ENCODE peak calls at places on chromosomes 13 and 19, in five cellular contexts. Q, Z, U, E and V are unnamed samples.

GRCh38 chr13:30409911-30410704 is 12.2 kb upstream of the UBE2L5 start:
- DNase-seq in Q (no peak), Z (no peak), U (no peak), E (peak; percentile 85), V (no peak)

GRCh38 chr19:29681422-29682235 is 16.4 kb downstream of the PLEKHF1 start:
- DNase-seq in Q (no peak), Z (no peak), U (no peak), E (no peak), V (no peak)

GRCh38 chr13:81048026-81048461 is 707.1 kb upstream of the SPRY2 start:
- DNase-seq in Q (no peak), Z (no peak), U (no peak), E (no peak), V (no peak)

GRCh38 chr13:33188093-33188882 is 97.3 kb downstream of the STARD13 start:
- DNase-seq in Q (no peak), Z (no peak), U (no peak), E (no peak), V (no peak)

GRCh38 chr13:95354680-95355487 is 53.6 kb upstream of the ABCC4 start:
- DNase-seq in Q (peak; percentile 28), Z (no peak), U (no peak), E (no peak), V (no peak)

GRCh38 chr13:36332986-36333385 is 13.2 kb downstream of the SPART start:
- DNase-seq in Q (no peak), Z (no peak), U (no peak), E (no peak), V (no peak)

GRCh38 chr13:98150836-98151489 is 8.1 kb downstream of the FARP1 start:
- DNase-seq in Q (no peak), Z (no peak), U (no peak), E (no peak), V (no peak)

GRCh38 chr19:18780631-18781030 is 10.5 kb downstream of the COMP start:
- DNase-seq in Q (no peak), Z (no peak), U (no peak), E (no peak), V (no peak)

GRCh38 chr19:50969413-50969760 is at the start of gene KLK6:
- DNase-seq in Q (no peak), Z (no peak), U (no peak), E (no peak), V (no peak)

GRCh38 chr19:41302624-41303351 is 7.2 kb upstream of the CCDC97 start:
- DNase-seq in Q (no peak), Z (no peak), U (no peak), E (no peak), V (no peak)

GRCh38 chr19:11978492-11979100 is 13.8 kb downstream of the ZNF763 start:
- DNase-seq in Q (no peak), Z (no peak), U (no peak), E (no peak), V (no peak)

GRCh38 chr13:79692846-79693245 is 211.9 kb downstream of the NDFIP2 start:
- DNase-seq in Q (no peak), Z (no peak), U (no peak), E (no peak), V (no peak)

GRCh38 chr19:32966750-32967149 is 5.0 kb downstream of the CEP89 start:
- DNase-seq in Q (no peak), Z (no peak), U (no peak), E (no peak), V (no peak)

GRCh38 chr19:50703915-50704548 is 15.6 kb downstream of the SHANK1 start:
- DNase-seq in Q (no peak), Z (peak; percentile 16), U (no peak), E (no peak), V (no peak)

GRCh38 chr19:11435833-11436313 is 438 bp downstream of the PRKCSH start:
- DNase-seq in Q (no peak), Z (no peak), U (no peak), E (no peak), V (no peak)

GRCh38 chr13:80312012-80312704 is 28.8 kb downstream of the SPRY2 start:
- DNase-seq in Q (no peak), Z (no peak), U (no peak), E (no peak), V (no peak)

GRCh38 chr13:44086389-44086788 is 206.7 kb downstream of the LACC1 start:
- DNase-seq in Q (no peak), Z (no peak), U (no peak), E (no peak), V (no peak)

GRCh38 chr13:94007072-94007471 is 472.4 kb downstream of the DCT start:
- DNase-seq in Q (no peak), Z (no peak), U (no peak), E (no peak), V (no peak)

GRCh38 chr13:111974065-111974640 is 92.8 kb upstream of the SOX1 start:
- DNase-seq in Q (no peak), Z (no peak), U (no peak), E (no peak), V (no peak)

GRCh38 chr13:48235100-48235813 is 2.3 kb downstream of the ITM2B start:
- DNase-seq in Q (peak; percentile 53), Z (peak; percentile 29), U (peak; percentile 79), E (no peak), V (no peak)

GRCh38 chr13:27783111-27783510 is 9.2 kb upstream of the GSX1 start:
- DNase-seq in Q (no peak), Z (no peak), U (peak; percentile 56), E (no peak), V (no peak)

GRCh38 chr19:6108721-6109633 is 1.3 kb downstream of the RFX2 start:
- DNase-seq in Q (peak; percentile 32), Z (peak; percentile 65), U (peak; percentile 67), E (no peak), V (no peak)

GRCh38 chr13:89227356-89227755 is 1556.2 kb downstream of the SLITRK5 start:
- DNase-seq in Q (no peak), Z (no peak), U (no peak), E (no peak), V (no peak)

GRCh38 chr13:36417328-36417727 is 15.0 kb upstream of the CCNA1 start:
- DNase-seq in Q (no peak), Z (no peak), U (no peak), E (no peak), V (no peak)

GRCh38 chr13:109213714-109214113 is 572.7 kb downstream of the IRS2 start:
- DNase-seq in Q (no peak), Z (no peak), U (no peak), E (no peak), V (no peak)

GRCh38 chr13:29847501-29847983 is 2.9 kb downstream of the UBL3 start:
- DNase-seq in Q (no peak), Z (no peak), U (peak; percentile 60), E (peak; percentile 24), V (no peak)

GRCh38 chr13:23159205-23159586 is 21.6 kb upstream of the SGCG start:
- DNase-seq in Q (no peak), Z (no peak), U (no peak), E (peak; percentile 39), V (no peak)
- TF ChIP-seq CTCF in Q (peak; percentile 11), Z (peak; percentile 48), U (peak; percentile 41), E (peak; percentile 86), V (peak; percentile 67)

DNA sequence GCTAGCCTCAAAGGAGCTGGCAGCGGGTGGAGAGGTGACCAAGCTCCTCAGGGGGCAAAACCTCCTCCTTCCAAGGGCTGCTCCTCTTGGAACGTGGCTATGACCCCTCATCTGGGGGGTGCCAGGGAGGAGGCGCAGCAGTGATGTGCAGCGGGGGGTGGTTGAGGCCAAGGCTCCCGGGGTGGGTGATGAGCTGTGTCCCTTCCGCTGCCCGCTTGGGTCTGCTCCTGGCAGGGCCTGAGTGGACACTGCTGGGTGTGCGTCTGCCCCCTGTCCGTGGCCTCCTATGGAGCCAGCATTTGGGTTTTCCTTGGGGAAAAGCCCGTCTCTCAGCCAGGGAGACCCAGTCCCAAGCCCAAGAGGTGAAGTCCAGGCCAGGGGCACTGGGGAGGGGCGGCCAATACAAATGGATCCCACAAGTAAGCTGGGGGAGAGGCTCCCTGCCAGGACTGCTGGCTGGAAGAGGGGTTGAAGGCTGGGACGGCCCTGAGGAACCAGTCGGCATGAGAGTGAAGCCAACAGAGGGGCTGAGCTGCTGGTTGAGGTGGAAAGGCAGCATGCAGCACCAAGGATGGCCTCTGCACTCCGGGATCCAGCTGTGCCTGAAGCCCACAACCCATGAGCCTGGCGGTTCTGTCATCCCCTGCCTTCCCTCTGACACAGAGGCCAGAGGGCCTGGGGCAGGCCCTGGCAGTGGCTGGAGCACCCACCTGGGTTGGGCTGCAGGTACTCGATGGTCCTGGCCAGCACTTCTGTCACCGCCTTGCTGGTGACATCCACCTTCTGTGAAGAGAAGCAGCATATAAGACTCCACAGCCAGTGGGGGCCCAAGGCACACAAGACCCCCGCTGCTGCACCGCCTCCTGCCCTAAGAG is 22.7 kb downstream of the MPND start:
- DNase-seq in Q (no peak), Z (no peak), U (no peak), E (no peak), V (no peak)
- H3K4me3 ChIP-seq in Q (no peak overlapping the region), Z (no peak overlapping the region), U (no peak overlapping the region), E (no peak overlapping the region), V (no peak overlapping the region)

GRCh38 chr13:52599853-52600603 is 42.2 kb upstream of the HNRNPA1L2 start:
- DNase-seq in Q (no peak), Z (no peak), U (no peak), E (no peak), V (no peak)
- TF ChIP-seq CTCF in Q (no peak), Z (no peak), U (no peak), E (no peak), V (no peak)

DNA sequence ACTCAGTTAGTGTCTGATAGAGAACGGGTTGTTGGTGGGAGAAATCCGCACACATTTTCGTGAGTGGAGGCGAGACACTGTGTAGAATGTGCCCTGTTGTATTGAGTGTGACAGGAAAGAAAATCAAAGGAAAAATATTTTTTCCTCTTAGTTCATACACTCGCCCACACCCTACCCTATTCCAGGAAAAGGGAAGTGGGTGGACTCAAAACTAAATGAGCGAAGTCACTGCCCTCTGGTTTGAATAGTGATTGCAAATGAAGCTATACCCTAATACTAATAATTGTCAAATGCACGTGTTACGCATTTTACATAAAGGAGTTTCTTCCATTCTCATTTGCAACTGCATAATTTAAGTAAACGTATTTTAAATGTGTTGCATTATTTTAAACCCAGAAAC is 2.0 kb downstream of the ZNF347 start:
- DNase-seq in Q (no peak), Z (no peak), U (no peak), E (no peak), V (no peak)
- H3K4me3 ChIP-seq in Q (peak overlapping the region; percentile 78), Z (peak overlapping the region; percentile 85), U (no peak overlapping the region), E (no peak overlapping the region), V (no peak overlapping the region)

DNA sequence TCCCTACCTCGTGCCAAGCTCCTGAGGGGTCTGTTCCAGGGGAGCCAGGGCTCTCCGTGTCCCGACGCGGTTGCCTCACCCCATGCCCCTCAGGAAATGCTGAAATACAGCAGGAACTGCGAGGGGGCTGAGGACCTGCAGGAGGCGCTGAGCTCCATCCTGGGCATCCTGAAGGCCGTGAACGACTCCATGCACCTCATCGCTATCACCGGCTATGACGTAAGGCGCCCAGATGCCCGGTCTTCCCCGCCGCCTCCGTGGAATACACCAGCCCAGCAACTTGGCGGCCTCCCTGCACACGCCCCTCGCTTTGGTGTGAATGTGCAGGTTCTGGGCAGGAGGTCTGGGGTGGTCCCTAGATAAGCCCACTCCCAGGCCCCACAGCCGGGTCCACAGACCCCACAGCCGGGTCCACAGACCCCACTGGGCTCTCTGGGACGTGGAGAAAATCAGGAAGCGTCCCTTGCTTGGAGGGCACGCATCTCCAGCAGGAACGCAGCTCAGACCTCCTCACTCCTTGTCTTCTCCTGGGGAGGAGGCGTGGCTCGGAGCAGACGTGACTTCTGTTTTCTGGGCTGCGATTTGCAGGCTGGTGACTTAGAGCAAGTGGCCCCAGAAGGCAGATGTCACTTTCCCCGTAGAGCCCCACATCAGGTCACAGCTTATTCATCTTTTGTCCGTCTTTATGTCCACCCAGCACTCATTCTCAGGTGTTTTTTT is 19.4 kb upstream of the F7 start:
- DNase-seq in Q (no peak), Z (peak; percentile 19), U (no peak), E (no peak), V (no peak)
- TF ChIP-seq CTCF in Q (no peak), Z (no peak), U (no peak), E (peak; percentile 22), V (no peak)